ENCODE peak calls at places on chromosomes 3 and 15, in nine cellular contexts. One of them, this sample, is unnamed.

GRCh38 chr3:69738291-69738690 is 973 bp upstream of the MITF start:
- DNase-seq in left colon: no peak
- DNase-seq in activated naive CD4-positive, alpha-beta T cell: no peak
- DNase-seq in ACHN: peak; percentile 18
- DNase-seq in activated T-cell treated with anti-CD3 and anti-CD28 coated beads, Interleukin-2, amount 50 U/mL, for 4 hours: no peak
- DNase-seq in NCI-H748 treated with DMSO at 0.1 percent for 48 hours: no peak
- DNase-seq in activated CD4-positive, alpha-beta T cell treated with anti-CD3 and anti-CD28 coated beads, Interleukin-2, amount 10 ng/mL, durations not matched to agents 7 days and 5 days: no peak
- DNase-seq in stimulated activated CD8-positive, alpha-beta memory T cell treated with anti-CD3 and anti-CD28 coated beads, Interleukin-4, amount 100 ng/mL, for 1 hour: no peak
- DNase-seq in NCI-H524 treated with DMSO at 0.1 percent for 48 hours: peak; percentile 1
- DNase-seq in this sample: no peak

GRCh38 chr3:14531856-14532395 is 8.2 kb downstream of the GRIP2 start:
- DNase-seq in left colon: no peak
- DNase-seq in activated naive CD4-positive, alpha-beta T cell: no peak
- DNase-seq in NCI-H748 treated with DMSO at 0.1 percent for 48 hours: no peak
- DNase-seq in NCI-H524 treated with DMSO at 0.1 percent for 48 hours: no peak
- DNase-seq in stimulated activated CD8-positive, alpha-beta memory T cell treated with anti-CD3 and anti-CD28 coated beads, Interleukin-4, amount 100 ng/mL, for 1 hour: no peak
- DNase-seq in activated T-cell treated with anti-CD3 and anti-CD28 coated beads, Interleukin-2, amount 50 U/mL, for 4 hours: no peak
- DNase-seq in activated CD4-positive, alpha-beta T cell treated with anti-CD3 and anti-CD28 coated beads, Interleukin-2, amount 10 ng/mL, durations not matched to agents 7 days and 5 days: no peak
- DNase-seq in ACHN: no peak
- DNase-seq in this sample: no peak

GRCh38 chr3:16866447-16867025 is 18.2 kb upstream of the PLCL2 start:
- DNase-seq in activated T-cell treated with anti-CD3 and anti-CD28 coated beads, Interleukin-2, amount 50 U/mL, for 4 hours: no peak
- DNase-seq in NCI-H524 treated with DMSO at 0.1 percent for 48 hours: no peak
- DNase-seq in stimulated activated CD8-positive, alpha-beta memory T cell treated with anti-CD3 and anti-CD28 coated beads, Interleukin-4, amount 100 ng/mL, for 1 hour: no peak
- DNase-seq in activated naive CD4-positive, alpha-beta T cell: no peak
- DNase-seq in left colon: no peak
- DNase-seq in ACHN: no peak
- DNase-seq in NCI-H748 treated with DMSO at 0.1 percent for 48 hours: no peak
- DNase-seq in activated CD4-positive, alpha-beta T cell treated with anti-CD3 and anti-CD28 coated beads, Interleukin-2, amount 10 ng/mL, durations not matched to agents 7 days and 5 days: peak; percentile 29
- DNase-seq in this sample: no peak

GRCh38 chr3:52204337-52205073 is 6.5 kb downstream of the ALAS1 start:
- DNase-seq in activated CD4-positive, alpha-beta T cell treated with anti-CD3 and anti-CD28 coated beads, Interleukin-2, amount 10 ng/mL, durations not matched to agents 7 days and 5 days: no peak
- DNase-seq in activated naive CD4-positive, alpha-beta T cell: no peak
- DNase-seq in stimulated activated CD8-positive, alpha-beta memory T cell treated with anti-CD3 and anti-CD28 coated beads, Interleukin-4, amount 100 ng/mL, for 1 hour: no peak
- DNase-seq in ACHN: no peak
- DNase-seq in left colon: peak; percentile 56
- DNase-seq in activated T-cell treated with anti-CD3 and anti-CD28 coated beads, Interleukin-2, amount 50 U/mL, for 4 hours: no peak
- DNase-seq in NCI-H524 treated with DMSO at 0.1 percent for 48 hours: no peak
- DNase-seq in NCI-H748 treated with DMSO at 0.1 percent for 48 hours: peak; percentile 79
- DNase-seq in this sample: peak; percentile 73

GRCh38 chr3:112646623-112647022 is 5.7 kb upstream of the CCDC80 start:
- DNase-seq in ACHN: peak; percentile 48
- DNase-seq in NCI-H748 treated with DMSO at 0.1 percent for 48 hours: peak; percentile 5
- DNase-seq in left colon: no peak
- DNase-seq in stimulated activated CD8-positive, alpha-beta memory T cell treated with anti-CD3 and anti-CD28 coated beads, Interleukin-4, amount 100 ng/mL, for 1 hour: no peak
- DNase-seq in activated CD4-positive, alpha-beta T cell treated with anti-CD3 and anti-CD28 coated beads, Interleukin-2, amount 10 ng/mL, durations not matched to agents 7 days and 5 days: no peak
- DNase-seq in NCI-H524 treated with DMSO at 0.1 percent for 48 hours: no peak
- DNase-seq in activated naive CD4-positive, alpha-beta T cell: no peak
- DNase-seq in activated T-cell treated with anti-CD3 and anti-CD28 coated beads, Interleukin-2, amount 50 U/mL, for 4 hours: no peak
- DNase-seq in this sample: no peak

GRCh38 chr3:152818027-152818426 is 16.9 kb upstream of the P2RY1 start:
- DNase-seq in NCI-H748 treated with DMSO at 0.1 percent for 48 hours: no peak
- DNase-seq in activated T-cell treated with anti-CD3 and anti-CD28 coated beads, Interleukin-2, amount 50 U/mL, for 4 hours: no peak
- DNase-seq in NCI-H524 treated with DMSO at 0.1 percent for 48 hours: no peak
- DNase-seq in activated CD4-positive, alpha-beta T cell treated with anti-CD3 and anti-CD28 coated beads, Interleukin-2, amount 10 ng/mL, durations not matched to agents 7 days and 5 days: no peak
- DNase-seq in ACHN: no peak
- DNase-seq in activated naive CD4-positive, alpha-beta T cell: no peak
- DNase-seq in left colon: no peak
- DNase-seq in stimulated activated CD8-positive, alpha-beta memory T cell treated with anti-CD3 and anti-CD28 coated beads, Interleukin-4, amount 100 ng/mL, for 1 hour: no peak
- DNase-seq in this sample: no peak

GRCh38 chr15:78177447-78177873 is 28.3 kb downstream of the IDH3A start:
- DNase-seq in left colon: peak; percentile 64
- DNase-seq in ACHN: peak; percentile 23
- DNase-seq in activated CD4-positive, alpha-beta T cell treated with anti-CD3 and anti-CD28 coated beads, Interleukin-2, amount 10 ng/mL, durations not matched to agents 7 days and 5 days: peak; percentile 41
- DNase-seq in activated naive CD4-positive, alpha-beta T cell: no peak
- DNase-seq in stimulated activated CD8-positive, alpha-beta memory T cell treated with anti-CD3 and anti-CD28 coated beads, Interleukin-4, amount 100 ng/mL, for 1 hour: no peak
- DNase-seq in NCI-H748 treated with DMSO at 0.1 percent for 48 hours: no peak
- DNase-seq in activated T-cell treated with anti-CD3 and anti-CD28 coated beads, Interleukin-2, amount 50 U/mL, for 4 hours: no peak
- DNase-seq in NCI-H524 treated with DMSO at 0.1 percent for 48 hours: no peak
- DNase-seq in this sample: no peak

GRCh38 chr3:13391308-13391707 is 28.8 kb downstream of the NUP210 start:
- DNase-seq in activated naive CD4-positive, alpha-beta T cell: no peak
- DNase-seq in stimulated activated CD8-positive, alpha-beta memory T cell treated with anti-CD3 and anti-CD28 coated beads, Interleukin-4, amount 100 ng/mL, for 1 hour: peak; percentile 9
- DNase-seq in ACHN: no peak
- DNase-seq in activated T-cell treated with anti-CD3 and anti-CD28 coated beads, Interleukin-2, amount 50 U/mL, for 4 hours: peak; percentile 35
- DNase-seq in left colon: peak; percentile 19
- DNase-seq in NCI-H524 treated with DMSO at 0.1 percent for 48 hours: no peak
- DNase-seq in activated CD4-positive, alpha-beta T cell treated with anti-CD3 and anti-CD28 coated beads, Interleukin-2, amount 10 ng/mL, durations not matched to agents 7 days and 5 days: peak; percentile 28
- DNase-seq in NCI-H748 treated with DMSO at 0.1 percent for 48 hours: no peak
- DNase-seq in this sample: no peak

GRCh38 chr3:11558002-11558401 is 85.7 kb downstream of the VGLL4 start:
- DNase-seq in NCI-H524 treated with DMSO at 0.1 percent for 48 hours: no peak
- DNase-seq in stimulated activated CD8-positive, alpha-beta memory T cell treated with anti-CD3 and anti-CD28 coated beads, Interleukin-4, amount 100 ng/mL, for 1 hour: no peak
- DNase-seq in activated T-cell treated with anti-CD3 and anti-CD28 coated beads, Interleukin-2, amount 50 U/mL, for 4 hours: no peak
- DNase-seq in activated CD4-positive, alpha-beta T cell treated with anti-CD3 and anti-CD28 coated beads, Interleukin-2, amount 10 ng/mL, durations not matched to agents 7 days and 5 days: no peak
- DNase-seq in left colon: no peak
- DNase-seq in NCI-H748 treated with DMSO at 0.1 percent for 48 hours: no peak
- DNase-seq in ACHN: no peak
- DNase-seq in activated naive CD4-positive, alpha-beta T cell: no peak
- DNase-seq in this sample: no peak

GRCh38 chr3:156176048-156176447 is 55.7 kb downstream of the KCNAB1 start:
- DNase-seq in activated T-cell treated with anti-CD3 and anti-CD28 coated beads, Interleukin-2, amount 50 U/mL, for 4 hours: no peak
- DNase-seq in left colon: no peak
- DNase-seq in NCI-H524 treated with DMSO at 0.1 percent for 48 hours: no peak
- DNase-seq in activated naive CD4-positive, alpha-beta T cell: no peak
- DNase-seq in NCI-H748 treated with DMSO at 0.1 percent for 48 hours: no peak
- DNase-seq in activated CD4-positive, alpha-beta T cell treated with anti-CD3 and anti-CD28 coated beads, Interleukin-2, amount 10 ng/mL, durations not matched to agents 7 days and 5 days: no peak
- DNase-seq in ACHN: no peak
- DNase-seq in stimulated activated CD8-positive, alpha-beta memory T cell treated with anti-CD3 and anti-CD28 coated beads, Interleukin-4, amount 100 ng/mL, for 1 hour: no peak
- DNase-seq in this sample: no peak

GRCh38 chr3:36796896-36797295 is 32.5 kb upstream of the DCLK3 start:
- DNase-seq in activated naive CD4-positive, alpha-beta T cell: no peak
- DNase-seq in ACHN: no peak
- DNase-seq in NCI-H524 treated with DMSO at 0.1 percent for 48 hours: no peak
- DNase-seq in activated T-cell treated with anti-CD3 and anti-CD28 coated beads, Interleukin-2, amount 50 U/mL, for 4 hours: no peak
- DNase-seq in left colon: no peak
- DNase-seq in NCI-H748 treated with DMSO at 0.1 percent for 48 hours: no peak
- DNase-seq in stimulated activated CD8-positive, alpha-beta memory T cell treated with anti-CD3 and anti-CD28 coated beads, Interleukin-4, amount 100 ng/mL, for 1 hour: no peak
- DNase-seq in activated CD4-positive, alpha-beta T cell treated with anti-CD3 and anti-CD28 coated beads, Interleukin-2, amount 10 ng/mL, durations not matched to agents 7 days and 5 days: no peak
- DNase-seq in this sample: no peak

GRCh38 chr15:27686376-27686775 is 412.7 kb downstream of the OCA2 start:
- DNase-seq in activated naive CD4-positive, alpha-beta T cell: no peak
- DNase-seq in stimulated activated CD8-positive, alpha-beta memory T cell treated with anti-CD3 and anti-CD28 coated beads, Interleukin-4, amount 100 ng/mL, for 1 hour: no peak
- DNase-seq in ACHN: peak; percentile 9
- DNase-seq in NCI-H524 treated with DMSO at 0.1 percent for 48 hours: no peak
- DNase-seq in NCI-H748 treated with DMSO at 0.1 percent for 48 hours: no peak
- DNase-seq in left colon: no peak
- DNase-seq in activated T-cell treated with anti-CD3 and anti-CD28 coated beads, Interleukin-2, amount 50 U/mL, for 4 hours: no peak
- DNase-seq in activated CD4-positive, alpha-beta T cell treated with anti-CD3 and anti-CD28 coated beads, Interleukin-2, amount 10 ng/mL, durations not matched to agents 7 days and 5 days: no peak
- DNase-seq in this sample: no peak

GRCh38 chr3:183261103-183261502 is 8.1 kb downstream of the B3GNT5 start:
- DNase-seq in NCI-H748 treated with DMSO at 0.1 percent for 48 hours: no peak
- DNase-seq in activated T-cell treated with anti-CD3 and anti-CD28 coated beads, Interleukin-2, amount 50 U/mL, for 4 hours: no peak
- DNase-seq in activated naive CD4-positive, alpha-beta T cell: no peak
- DNase-seq in NCI-H524 treated with DMSO at 0.1 percent for 48 hours: no peak
- DNase-seq in left colon: no peak
- DNase-seq in stimulated activated CD8-positive, alpha-beta memory T cell treated with anti-CD3 and anti-CD28 coated beads, Interleukin-4, amount 100 ng/mL, for 1 hour: no peak
- DNase-seq in ACHN: no peak
- DNase-seq in activated CD4-positive, alpha-beta T cell treated with anti-CD3 and anti-CD28 coated beads, Interleukin-2, amount 10 ng/mL, durations not matched to agents 7 days and 5 days: no peak
- DNase-seq in this sample: no peak

GRCh38 chr3:85189731-85190130 is 230.9 kb downstream of the CADM2 start:
- DNase-seq in activated naive CD4-positive, alpha-beta T cell: no peak
- DNase-seq in left colon: no peak
- DNase-seq in activated CD4-positive, alpha-beta T cell treated with anti-CD3 and anti-CD28 coated beads, Interleukin-2, amount 10 ng/mL, durations not matched to agents 7 days and 5 days: no peak
- DNase-seq in ACHN: no peak
- DNase-seq in NCI-H524 treated with DMSO at 0.1 percent for 48 hours: no peak
- DNase-seq in NCI-H748 treated with DMSO at 0.1 percent for 48 hours: no peak
- DNase-seq in stimulated activated CD8-positive, alpha-beta memory T cell treated with anti-CD3 and anti-CD28 coated beads, Interleukin-4, amount 100 ng/mL, for 1 hour: no peak
- DNase-seq in activated T-cell treated with anti-CD3 and anti-CD28 coated beads, Interleukin-2, amount 50 U/mL, for 4 hours: no peak
- DNase-seq in this sample: no peak

GRCh38 chr3:85846940-85847339 is 888.2 kb downstream of the CADM2 start:
- DNase-seq in activated CD4-positive, alpha-beta T cell treated with anti-CD3 and anti-CD28 coated beads, Interleukin-2, amount 10 ng/mL, durations not matched to agents 7 days and 5 days: no peak
- DNase-seq in left colon: no peak
- DNase-seq in activated T-cell treated with anti-CD3 and anti-CD28 coated beads, Interleukin-2, amount 50 U/mL, for 4 hours: no peak
- DNase-seq in NCI-H524 treated with DMSO at 0.1 percent for 48 hours: no peak
- DNase-seq in activated naive CD4-positive, alpha-beta T cell: no peak
- DNase-seq in NCI-H748 treated with DMSO at 0.1 percent for 48 hours: peak; percentile 45
- DNase-seq in ACHN: no peak
- DNase-seq in stimulated activated CD8-positive, alpha-beta memory T cell treated with anti-CD3 and anti-CD28 coated beads, Interleukin-4, amount 100 ng/mL, for 1 hour: no peak
- DNase-seq in this sample: no peak

GRCh38 chr3:163266731-163267130 is 1770.1 kb downstream of the OTOL1 start:
- DNase-seq in NCI-H524 treated with DMSO at 0.1 percent for 48 hours: no peak
- DNase-seq in left colon: no peak
- DNase-seq in NCI-H748 treated with DMSO at 0.1 percent for 48 hours: no peak
- DNase-seq in activated CD4-positive, alpha-beta T cell treated with anti-CD3 and anti-CD28 coated beads, Interleukin-2, amount 10 ng/mL, durations not matched to agents 7 days and 5 days: no peak
- DNase-seq in activated naive CD4-positive, alpha-beta T cell: no peak
- DNase-seq in ACHN: no peak
- DNase-seq in activated T-cell treated with anti-CD3 and anti-CD28 coated beads, Interleukin-2, amount 50 U/mL, for 4 hours: no peak
- DNase-seq in stimulated activated CD8-positive, alpha-beta memory T cell treated with anti-CD3 and anti-CD28 coated beads, Interleukin-4, amount 100 ng/mL, for 1 hour: no peak
- DNase-seq in this sample: no peak

GRCh38 chr3:42698216-42698910 is 4.2 kb downstream of the HHATL start:
- DNase-seq in ACHN: no peak
- DNase-seq in NCI-H524 treated with DMSO at 0.1 percent for 48 hours: no peak
- DNase-seq in stimulated activated CD8-positive, alpha-beta memory T cell treated with anti-CD3 and anti-CD28 coated beads, Interleukin-4, amount 100 ng/mL, for 1 hour: no peak
- DNase-seq in NCI-H748 treated with DMSO at 0.1 percent for 48 hours: no peak
- DNase-seq in left colon: no peak
- DNase-seq in activated CD4-positive, alpha-beta T cell treated with anti-CD3 and anti-CD28 coated beads, Interleukin-2, amount 10 ng/mL, durations not matched to agents 7 days and 5 days: no peak
- DNase-seq in activated T-cell treated with anti-CD3 and anti-CD28 coated beads, Interleukin-2, amount 50 U/mL, for 4 hours: no peak
- DNase-seq in activated naive CD4-positive, alpha-beta T cell: no peak
- DNase-seq in this sample: no peak

GRCh38 chr3:135083179-135083578 is 288.1 kb downstream of the EPHB1 start:
- DNase-seq in activated naive CD4-positive, alpha-beta T cell: no peak
- DNase-seq in activated T-cell treated with anti-CD3 and anti-CD28 coated beads, Interleukin-2, amount 50 U/mL, for 4 hours: no peak
- DNase-seq in left colon: no peak
- DNase-seq in stimulated activated CD8-positive, alpha-beta memory T cell treated with anti-CD3 and anti-CD28 coated beads, Interleukin-4, amount 100 ng/mL, for 1 hour: no peak
- DNase-seq in activated CD4-positive, alpha-beta T cell treated with anti-CD3 and anti-CD28 coated beads, Interleukin-2, amount 10 ng/mL, durations not matched to agents 7 days and 5 days: no peak
- DNase-seq in NCI-H524 treated with DMSO at 0.1 percent for 48 hours: no peak
- DNase-seq in NCI-H748 treated with DMSO at 0.1 percent for 48 hours: peak; percentile 15
- DNase-seq in ACHN: no peak
- DNase-seq in this sample: peak; percentile 87

GRCh38 chr15:45995800-45996199 is 361.0 kb downstream of the SQOR start:
- DNase-seq in activated naive CD4-positive, alpha-beta T cell: no peak
- DNase-seq in activated T-cell treated with anti-CD3 and anti-CD28 coated beads, Interleukin-2, amount 50 U/mL, for 4 hours: no peak
- DNase-seq in ACHN: no peak
- DNase-seq in left colon: no peak
- DNase-seq in stimulated activated CD8-positive, alpha-beta memory T cell treated with anti-CD3 and anti-CD28 coated beads, Interleukin-4, amount 100 ng/mL, for 1 hour: no peak
- DNase-seq in activated CD4-positive, alpha-beta T cell treated with anti-CD3 and anti-CD28 coated beads, Interleukin-2, amount 10 ng/mL, durations not matched to agents 7 days and 5 days: no peak
- DNase-seq in NCI-H524 treated with DMSO at 0.1 percent for 48 hours: no peak
- DNase-seq in NCI-H748 treated with DMSO at 0.1 percent for 48 hours: no peak
- DNase-seq in this sample: no peak

GRCh38 chr15:40847225-40847961 is 3.5 kb downstream of the SPINT1 start:
- DNase-seq in left colon: peak; percentile 87
- DNase-seq in NCI-H748 treated with DMSO at 0.1 percent for 48 hours: peak; percentile 51
- DNase-seq in NCI-H524 treated with DMSO at 0.1 percent for 48 hours: no peak
- DNase-seq in ACHN: peak; percentile 65
- DNase-seq in stimulated activated CD8-positive, alpha-beta memory T cell treated with anti-CD3 and anti-CD28 coated beads, Interleukin-4, amount 100 ng/mL, for 1 hour: no peak
- DNase-seq in activated CD4-positive, alpha-beta T cell treated with anti-CD3 and anti-CD28 coated beads, Interleukin-2, amount 10 ng/mL, durations not matched to agents 7 days and 5 days: no peak
- DNase-seq in activated naive CD4-positive, alpha-beta T cell: no peak
- DNase-seq in activated T-cell treated with anti-CD3 and anti-CD28 coated beads, Interleukin-2, amount 50 U/mL, for 4 hours: no peak
- DNase-seq in this sample: peak; percentile 47

GRCh38 chr15:88246081-88246480 is 10.5 kb downstream of the NTRK3 start:
- DNase-seq in stimulated activated CD8-positive, alpha-beta memory T cell treated with anti-CD3 and anti-CD28 coated beads, Interleukin-4, amount 100 ng/mL, for 1 hour: no peak
- DNase-seq in NCI-H748 treated with DMSO at 0.1 percent for 48 hours: no peak
- DNase-seq in activated T-cell treated with anti-CD3 and anti-CD28 coated beads, Interleukin-2, amount 50 U/mL, for 4 hours: no peak
- DNase-seq in NCI-H524 treated with DMSO at 0.1 percent for 48 hours: no peak
- DNase-seq in activated naive CD4-positive, alpha-beta T cell: no peak
- DNase-seq in activated CD4-positive, alpha-beta T cell treated with anti-CD3 and anti-CD28 coated beads, Interleukin-2, amount 10 ng/mL, durations not matched to agents 7 days and 5 days: no peak
- DNase-seq in ACHN: no peak
- DNase-seq in left colon: no peak
- DNase-seq in this sample: no peak

GRCh38 chr3:38119248-38119544 is 17.7 kb downstream of the ACAA1 start:
- DNase-seq in activated naive CD4-positive, alpha-beta T cell: no peak
- DNase-seq in NCI-H524 treated with DMSO at 0.1 percent for 48 hours: no peak
- DNase-seq in activated CD4-positive, alpha-beta T cell treated with anti-CD3 and anti-CD28 coated beads, Interleukin-2, amount 10 ng/mL, durations not matched to agents 7 days and 5 days: no peak
- DNase-seq in stimulated activated CD8-positive, alpha-beta memory T cell treated with anti-CD3 and anti-CD28 coated beads, Interleukin-4, amount 100 ng/mL, for 1 hour: no peak
- DNase-seq in NCI-H748 treated with DMSO at 0.1 percent for 48 hours: no peak
- DNase-seq in activated T-cell treated with anti-CD3 and anti-CD28 coated beads, Interleukin-2, amount 50 U/mL, for 4 hours: no peak
- DNase-seq in left colon: no peak
- DNase-seq in ACHN: no peak
- DNase-seq in this sample: no peak

GRCh38 chr15:30008156-30008555 is 74.6 kb upstream of the GOLGA8J start:
- DNase-seq in NCI-H748 treated with DMSO at 0.1 percent for 48 hours: no peak
- DNase-seq in stimulated activated CD8-positive, alpha-beta memory T cell treated with anti-CD3 and anti-CD28 coated beads, Interleukin-4, amount 100 ng/mL, for 1 hour: no peak
- DNase-seq in activated naive CD4-positive, alpha-beta T cell: no peak
- DNase-seq in NCI-H524 treated with DMSO at 0.1 percent for 48 hours: no peak
- DNase-seq in activated T-cell treated with anti-CD3 and anti-CD28 coated beads, Interleukin-2, amount 50 U/mL, for 4 hours: no peak
- DNase-seq in activated CD4-positive, alpha-beta T cell treated with anti-CD3 and anti-CD28 coated beads, Interleukin-2, amount 10 ng/mL, durations not matched to agents 7 days and 5 days: no peak
- DNase-seq in ACHN: no peak
- DNase-seq in left colon: no peak
- DNase-seq in this sample: no peak

GRCh38 chr3:133983576-133984560 is 45.9 kb downstream of the SLCO2A1 start:
- DNase-seq in NCI-H524 treated with DMSO at 0.1 percent for 48 hours: no peak
- DNase-seq in activated CD4-positive, alpha-beta T cell treated with anti-CD3 and anti-CD28 coated beads, Interleukin-2, amount 10 ng/mL, durations not matched to agents 7 days and 5 days: no peak
- DNase-seq in NCI-H748 treated with DMSO at 0.1 percent for 48 hours: no peak
- DNase-seq in activated naive CD4-positive, alpha-beta T cell: no peak
- DNase-seq in left colon: no peak
- DNase-seq in stimulated activated CD8-positive, alpha-beta memory T cell treated with anti-CD3 and anti-CD28 coated beads, Interleukin-4, amount 100 ng/mL, for 1 hour: no peak
- DNase-seq in ACHN: peak; percentile 14
- DNase-seq in activated T-cell treated with anti-CD3 and anti-CD28 coated beads, Interleukin-2, amount 50 U/mL, for 4 hours: no peak
- DNase-seq in this sample: no peak

GRCh38 chr3:52851348-52851747 is 16.5 kb upstream of the MUSTN1 start:
- DNase-seq in activated T-cell treated with anti-CD3 and anti-CD28 coated beads, Interleukin-2, amount 50 U/mL, for 4 hours: no peak
- DNase-seq in NCI-H748 treated with DMSO at 0.1 percent for 48 hours: no peak
- DNase-seq in activated CD4-positive, alpha-beta T cell treated with anti-CD3 and anti-CD28 coated beads, Interleukin-2, amount 10 ng/mL, durations not matched to agents 7 days and 5 days: peak; percentile 38
- DNase-seq in stimulated activated CD8-positive, alpha-beta memory T cell treated with anti-CD3 and anti-CD28 coated beads, Interleukin-4, amount 100 ng/mL, for 1 hour: no peak
- DNase-seq in left colon: peak; percentile 16
- DNase-seq in NCI-H524 treated with DMSO at 0.1 percent for 48 hours: peak; percentile 16
- DNase-seq in ACHN: peak; percentile 49
- DNase-seq in activated naive CD4-positive, alpha-beta T cell: no peak
- DNase-seq in this sample: peak; percentile 34

GRCh38 chr3:108297636-108298035 is 1.3 kb downstream of the HHLA2 start:
- DNase-seq in activated T-cell treated with anti-CD3 and anti-CD28 coated beads, Interleukin-2, amount 50 U/mL, for 4 hours: no peak
- DNase-seq in left colon: peak; percentile 30
- DNase-seq in ACHN: no peak
- DNase-seq in activated CD4-positive, alpha-beta T cell treated with anti-CD3 and anti-CD28 coated beads, Interleukin-2, amount 10 ng/mL, durations not matched to agents 7 days and 5 days: no peak
- DNase-seq in activated naive CD4-positive, alpha-beta T cell: no peak
- DNase-seq in stimulated activated CD8-positive, alpha-beta memory T cell treated with anti-CD3 and anti-CD28 coated beads, Interleukin-4, amount 100 ng/mL, for 1 hour: no peak
- DNase-seq in NCI-H748 treated with DMSO at 0.1 percent for 48 hours: no peak
- DNase-seq in NCI-H524 treated with DMSO at 0.1 percent for 48 hours: no peak
- DNase-seq in this sample: no peak

GRCh38 chr15:76150508-76150907 is 90.7 kb downstream of the TMEM266 start:
- DNase-seq in left colon: peak; percentile 23
- DNase-seq in NCI-H524 treated with DMSO at 0.1 percent for 48 hours: peak; percentile 71
- DNase-seq in activated CD4-positive, alpha-beta T cell treated with anti-CD3 and anti-CD28 coated beads, Interleukin-2, amount 10 ng/mL, durations not matched to agents 7 days and 5 days: no peak
- DNase-seq in activated naive CD4-positive, alpha-beta T cell: no peak
- DNase-seq in activated T-cell treated with anti-CD3 and anti-CD28 coated beads, Interleukin-2, amount 50 U/mL, for 4 hours: no peak
- DNase-seq in ACHN: no peak
- DNase-seq in NCI-H748 treated with DMSO at 0.1 percent for 48 hours: no peak
- DNase-seq in stimulated activated CD8-positive, alpha-beta memory T cell treated with anti-CD3 and anti-CD28 coated beads, Interleukin-4, amount 100 ng/mL, for 1 hour: no peak
- DNase-seq in this sample: no peak

GRCh38 chr3:128996200-128996599 is 2.3 kb upstream of the CFAP92 start:
- DNase-seq in NCI-H748 treated with DMSO at 0.1 percent for 48 hours: no peak
- DNase-seq in left colon: no peak
- DNase-seq in activated T-cell treated with anti-CD3 and anti-CD28 coated beads, Interleukin-2, amount 50 U/mL, for 4 hours: no peak
- DNase-seq in activated CD4-positive, alpha-beta T cell treated with anti-CD3 and anti-CD28 coated beads, Interleukin-2, amount 10 ng/mL, durations not matched to agents 7 days and 5 days: no peak
- DNase-seq in stimulated activated CD8-positive, alpha-beta memory T cell treated with anti-CD3 and anti-CD28 coated beads, Interleukin-4, amount 100 ng/mL, for 1 hour: no peak
- DNase-seq in activated naive CD4-positive, alpha-beta T cell: no peak
- DNase-seq in NCI-H524 treated with DMSO at 0.1 percent for 48 hours: no peak
- DNase-seq in ACHN: no peak
- DNase-seq in this sample: no peak

GRCh38 chr15:44584162-44584749 is 47.3 kb downstream of the EIF3J start:
- DNase-seq in NCI-H748 treated with DMSO at 0.1 percent for 48 hours: no peak
- DNase-seq in NCI-H524 treated with DMSO at 0.1 percent for 48 hours: peak; percentile 13
- DNase-seq in activated naive CD4-positive, alpha-beta T cell: peak; percentile 12
- DNase-seq in activated CD4-positive, alpha-beta T cell treated with anti-CD3 and anti-CD28 coated beads, Interleukin-2, amount 10 ng/mL, durations not matched to agents 7 days and 5 days: peak; percentile 66
- DNase-seq in stimulated activated CD8-positive, alpha-beta memory T cell treated with anti-CD3 and anti-CD28 coated beads, Interleukin-4, amount 100 ng/mL, for 1 hour: peak; percentile 29
- DNase-seq in ACHN: peak; percentile 57
- DNase-seq in left colon: peak; percentile 61
- DNase-seq in activated T-cell treated with anti-CD3 and anti-CD28 coated beads, Interleukin-2, amount 50 U/mL, for 4 hours: peak; percentile 54
- DNase-seq in this sample: no peak

GRCh38 chr3:184531580-184532290 is 29.9 kb upstream of the EPHB3 start:
- DNase-seq in ACHN: no peak
- DNase-seq in activated naive CD4-positive, alpha-beta T cell: no peak
- DNase-seq in NCI-H524 treated with DMSO at 0.1 percent for 48 hours: no peak
- DNase-seq in activated T-cell treated with anti-CD3 and anti-CD28 coated beads, Interleukin-2, amount 50 U/mL, for 4 hours: no peak
- DNase-seq in stimulated activated CD8-positive, alpha-beta memory T cell treated with anti-CD3 and anti-CD28 coated beads, Interleukin-4, amount 100 ng/mL, for 1 hour: no peak
- DNase-seq in NCI-H748 treated with DMSO at 0.1 percent for 48 hours: no peak
- DNase-seq in left colon: no peak
- DNase-seq in activated CD4-positive, alpha-beta T cell treated with anti-CD3 and anti-CD28 coated beads, Interleukin-2, amount 10 ng/mL, durations not matched to agents 7 days and 5 days: no peak
- DNase-seq in this sample: no peak

GRCh38 chr3:71142440-71143161 is 440.9 kb downstream of the FOXP1 start:
- DNase-seq in activated CD4-positive, alpha-beta T cell treated with anti-CD3 and anti-CD28 coated beads, Interleukin-2, amount 10 ng/mL, durations not matched to agents 7 days and 5 days: no peak
- DNase-seq in ACHN: no peak
- DNase-seq in NCI-H748 treated with DMSO at 0.1 percent for 48 hours: no peak
- DNase-seq in stimulated activated CD8-positive, alpha-beta memory T cell treated with anti-CD3 and anti-CD28 coated beads, Interleukin-4, amount 100 ng/mL, for 1 hour: no peak
- DNase-seq in left colon: no peak
- DNase-seq in NCI-H524 treated with DMSO at 0.1 percent for 48 hours: peak; percentile 48
- DNase-seq in activated naive CD4-positive, alpha-beta T cell: no peak
- DNase-seq in activated T-cell treated with anti-CD3 and anti-CD28 coated beads, Interleukin-2, amount 50 U/mL, for 4 hours: no peak
- DNase-seq in this sample: no peak